ENCODE peak calls at places on chromosome 11, in four cellular contexts. J is tibial nerve, Z is heart left ventricle, H is adrenal gland. C is an unnamed sample.

GRCh38 chr11:118382954-118383353 is 18.5 kb upstream of the ATP5MG start:
- DNase-seq in J (no peak), Z (no peak), H (no peak), C (no peak)

GRCh38 chr11:20075627-20076026 is 84.6 kb downstream of the DBX1 start:
- DNase-seq in H (no peak), Z (no peak), J (no peak), C (no peak)

GRCh38 chr11:12382451-12382850 is 5.1 kb downstream of the PARVA start:
- DNase-seq in J (no peak), H (no peak), Z (no peak), C (no peak)

GRCh38 chr11:121466063-121466794 is 13.5 kb upstream of the SORL1-AS1 start:
- DNase-seq in J (peak; percentile 58), H (peak; percentile 97), Z (peak; percentile 85), C (peak; percentile 99)

GRCh38 chr11:119843760-119844330 is 114.8 kb upstream of the NECTIN1 start:
- DNase-seq in J (no peak), H (no peak), Z (no peak), C (no peak)

GRCh38 chr11:65310756-65311155 is 3.9 kb upstream of the CDC42EP2 start:
- DNase-seq in H (no peak), J (no peak), Z (no peak), C (no peak)

GRCh38 chr11:16089481-16089880 is 266.9 kb downstream of the SOX6 start:
- DNase-seq in Z (no peak), H (no peak), J (no peak), C (no peak)

GRCh38 chr11:122808494-122808893 is 29.8 kb upstream of the CRTAM start:
- DNase-seq in J (no peak), Z (peak; percentile 41), H (no peak), C (no peak)

GRCh38 chr11:95884364-95884763 is 39.5 kb downstream of the MTMR2 start:
- DNase-seq in H (no peak), J (no peak), Z (no peak), C (no peak)

GRCh38 chr11:60887531-60887930 is 18.9 kb downstream of the PRPF19 start:
- DNase-seq in Z (no peak), J (peak; percentile 50), H (peak; percentile 54), C (peak; percentile 38)

GRCh38 chr11:64848779-64849599 is 4.5 kb upstream of the CDC42BPG start:
- DNase-seq in H (no peak), Z (no peak), J (no peak), C (no peak)

GRCh38 chr11:77619576-77620198 is 17.9 kb downstream of the CLNS1A start:
- DNase-seq in H (no peak), J (peak; percentile 37), Z (no peak), C (peak; percentile 49)

GRCh38 chr11:105937331-105937730 is 84.7 kb downstream of the MSANTD4 start:
- DNase-seq in Z (no peak), J (no peak), H (no peak), C (no peak)

GRCh38 chr11:456533-456932 is 6.5 kb downstream of the PTDSS2 start:
- DNase-seq in J (no peak), Z (no peak), H (no peak), C (no peak)

GRCh38 chr11:62921573-62922188 is 518 bp upstream of the CHRM1 start:
- DNase-seq in Z (no peak), H (no peak), J (no peak), C (peak; percentile 61)

GRCh38 chr11:77244277-77245014 is 57.0 kb downstream of the GDPD4 start:
- DNase-seq in H (no peak), Z (no peak), J (no peak), C (no peak)

GRCh38 chr11:114174712-114175495 is 115.4 kb downstream of the ZBTB16 start:
- DNase-seq in H (no peak), Z (no peak), J (no peak), C (no peak)

GRCh38 chr11:34653031-34653430 is 32.1 kb downstream of the EHF start:
- DNase-seq in H (no peak), J (no peak), Z (no peak), C (no peak)

GRCh38 chr11:101748572-101748971 is 164.8 kb upstream of the TRPC6 start:
- DNase-seq in H (no peak), J (no peak), Z (no peak), C (no peak)

GRCh38 chr11:65849771-65850216 is 8.2 kb downstream of the CFL1 start:
- DNase-seq in Z (no peak), J (no peak), H (no peak), C (no peak)

GRCh38 chr11:83008581-83008923 is 63.1 kb downstream of the RAB30 start:
- DNase-seq in H (no peak), J (no peak), Z (no peak), C (no peak)

GRCh38 chr11:2173150-2173693 is 1.6 kb upstream of the TH start:
- DNase-seq in H (no peak), Z (no peak), J (no peak), C (no peak)

DNA sequence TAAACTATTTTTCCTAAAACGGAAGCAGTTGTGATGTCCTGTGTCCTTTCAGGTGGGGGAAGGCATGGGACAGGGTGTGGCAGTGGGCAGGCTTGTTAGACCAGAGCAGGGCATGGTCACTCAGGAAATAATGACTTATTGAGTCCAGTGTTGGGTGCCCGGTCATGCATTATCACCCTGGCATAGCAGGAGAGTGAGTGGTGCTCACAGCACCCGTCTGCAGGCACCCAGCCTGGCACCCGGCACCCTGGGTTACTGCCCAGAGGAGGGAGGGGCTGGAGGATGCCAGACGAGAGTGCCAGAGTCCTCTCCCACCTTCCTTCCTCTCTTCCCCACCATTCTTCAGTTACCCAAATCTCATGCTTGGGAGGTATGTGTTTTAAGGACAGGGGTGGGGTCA is 59.1 kb downstream of the ST3GAL4 start:
- DNase-seq in H (no peak), Z (no peak), J (no peak), C (no peak)
- TF ChIP-seq POLR2A in H (no peak), Z (no peak), J (no peak), C (no peak)

DNA sequence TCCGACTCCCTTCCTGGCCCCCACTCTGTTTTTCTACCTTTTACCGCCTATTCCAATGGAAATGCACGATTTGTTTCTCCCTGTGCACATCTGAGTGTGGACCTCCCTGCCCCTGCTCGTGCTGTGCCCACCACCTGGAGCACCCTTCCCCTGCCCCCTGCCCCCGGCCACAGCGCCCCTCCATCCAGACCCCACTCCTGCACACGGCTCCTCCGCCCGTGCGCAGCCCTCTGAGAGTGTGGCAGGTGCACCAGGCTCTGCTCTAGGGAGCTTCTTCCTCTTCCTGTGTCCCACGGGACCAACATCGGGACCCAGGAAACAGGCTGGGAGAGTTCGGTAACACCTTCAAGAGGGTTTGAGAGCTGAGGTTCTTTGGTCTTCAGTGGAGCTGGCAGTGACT is 62.9 kb downstream of the LRP5 start:
- DNase-seq in J (no peak), Z (no peak), H (no peak), C (no peak)
- H3K27ac ChIP-seq in J (no peak overlapping the region), Z (no peak overlapping the region), H (no peak overlapping the region), C (peak overlapping the region; percentile 73)

GRCh38 chr11:10017050-10017449 is 277.0 kb downstream of the SBF2 start:
- DNase-seq in Z (no peak), H (no peak), J (no peak), C (no peak)

GRCh38 chr11:10012068-10012467 is 282.0 kb downstream of the SBF2 start:
- DNase-seq in J (no peak), Z (no peak), H (no peak), C (no peak)
- H3K9me3 ChIP-seq in J (peaks cover 8% of the 10 kb centered on the region), Z (peaks cover 12% of the 10 kb centered on the region), H (no peaks in the 10 kb centered on the region), C (no peaks in the 10 kb centered on the region)

GRCh38 chr11:73322986-73323306 is 14.9 kb downstream of the ARHGEF17 start:
- DNase-seq in J (no peak), H (no peak), Z (no peak), C (no peak)

GRCh38 chr11:73322111-73322985 is 14.3 kb downstream of the ARHGEF17 start:
- DNase-seq in H (no peak), J (no peak), Z (no peak), C (no peak)

GRCh38 chr11:73324665-73325035 is 16.6 kb downstream of the ARHGEF17 start:
- DNase-seq in H (no peak), Z (no peak), J (no peak), C (no peak)

GRCh38 chr11:73324116-73324515 is 16.0 kb downstream of the ARHGEF17 start:
- DNase-seq in H (no peak), Z (no peak), J (no peak), C (no peak)

GRCh38 chr11:73323464-73323863 is 15.4 kb downstream of the ARHGEF17 start:
- DNase-seq in H (peak; percentile 77), Z (peak; percentile 90), J (peak; percentile 62), C (no peak)
- TF ChIP-seq POLR2A in H (no peak), Z (no peak), J (peak; percentile 41), C (no peak)

DNA sequence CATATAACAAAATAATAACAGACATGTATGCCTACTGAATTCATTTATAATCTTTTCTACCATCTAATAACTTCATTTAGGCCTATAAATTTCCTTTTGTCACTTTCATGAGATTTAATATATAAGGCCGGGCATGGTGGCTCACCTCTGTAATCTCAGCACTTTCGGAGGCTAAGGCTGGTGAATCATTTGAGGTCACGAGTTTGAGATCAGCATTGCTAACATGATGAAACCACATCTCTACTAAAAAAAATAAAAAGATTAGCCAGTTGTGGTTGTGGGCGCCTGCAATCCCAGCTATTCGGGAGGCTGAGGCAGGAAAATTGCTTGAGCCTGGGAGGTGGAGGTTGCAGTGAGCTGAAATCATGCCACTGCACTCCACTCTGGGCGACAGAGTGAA is 14.2 kb upstream of the NTM start:
- DNase-seq in Z (no peak), H (no peak), J (no peak), C (no peak)
- H3K27ac ChIP-seq in Z (no peak overlapping the region), H (no peak overlapping the region), J (no peak overlapping the region), C (no peak overlapping the region)

GRCh38 chr11:117221775-117222517 is 9.9 kb downstream of the PCSK7 start:
- DNase-seq in Z (peak; percentile 63), H (no peak), J (peak; percentile 90), C (peak; percentile 41)

GRCh38 chr11:117226388-117227385 is 5.2 kb downstream of the PCSK7 start:
- DNase-seq in Z (no peak), J (no peak), H (peak; percentile 55), C (peak; percentile 57)

GRCh38 chr11:117222991-117223740 is 8.7 kb downstream of the PCSK7 start:
- DNase-seq in Z (no peak), J (no peak), H (no peak), C (no peak)

GRCh38 chr11:117225553-117226170 is 6.2 kb downstream of the PCSK7 start:
- DNase-seq in J (no peak), H (no peak), Z (no peak), C (no peak)

GRCh38 chr11:117223741-117224685 is 7.9 kb downstream of the PCSK7 start:
- DNase-seq in H (no peak), Z (no peak), J (no peak), C (no peak)
- H3K9me3 ChIP-seq in H (no peaks in the 10 kb centered on the region), Z (no peaks in the 10 kb centered on the region), J (no peaks in the 10 kb centered on the region), C (no peaks in the 10 kb centered on the region)

DNA sequence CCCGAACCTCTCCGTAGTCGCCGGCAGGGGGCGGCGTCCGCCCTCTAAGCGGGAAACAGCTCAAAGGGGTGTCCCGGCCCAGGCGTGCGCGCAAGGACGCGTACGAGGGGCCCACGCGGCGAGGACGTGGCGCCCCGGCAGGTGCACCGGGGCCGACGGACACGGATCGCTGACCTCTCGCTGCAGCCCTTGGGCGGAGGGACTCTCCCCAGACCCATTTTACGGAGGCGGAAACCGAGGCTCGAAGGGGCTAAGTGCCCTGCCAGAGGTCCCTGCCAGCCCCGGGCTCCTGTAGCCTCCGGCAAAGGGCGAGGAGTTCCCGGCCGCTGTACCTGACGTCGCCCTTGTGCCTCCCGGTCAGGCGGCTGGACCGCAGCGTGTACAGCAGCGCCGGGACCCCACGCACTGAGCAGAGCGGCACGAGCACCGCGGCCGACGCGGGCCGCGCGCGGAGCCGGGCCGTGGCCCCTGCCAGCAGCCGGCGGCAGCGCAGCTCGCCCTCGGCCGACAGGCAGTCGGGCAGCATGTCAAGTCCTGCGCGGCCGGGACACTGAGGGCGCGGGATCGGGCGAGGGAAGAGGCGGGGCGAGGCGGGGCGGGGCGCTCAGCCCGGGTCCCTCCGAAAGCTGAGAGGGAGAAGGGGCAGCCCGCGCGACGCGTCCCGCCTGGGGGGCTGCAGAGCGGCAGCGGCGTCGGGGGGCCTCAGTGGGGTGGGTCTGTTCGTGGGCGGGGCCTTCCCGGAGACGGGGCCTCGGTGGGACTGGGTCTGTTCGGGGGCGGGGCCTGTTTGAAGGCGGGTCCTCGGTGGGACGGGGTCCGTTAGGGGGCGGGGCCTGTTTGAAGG is at the start of gene NUDT8:
- DNase-seq in H (peak; percentile 78), J (peak; percentile 68), Z (peak; percentile 85), C (peak; percentile 70)
- TF ChIP-seq POLR2A in H (peak; percentile 73), J (peak; percentile 65), Z (no peak), C (peak; percentile 71)